ENCODE peak calls at places on chromosome 13, in four cellular contexts. One of them, this sample, is unnamed.

GRCh38 chr13:99203601-99204579 is 3.2 kb downstream of the UBAC2 start:
- DNase-seq in GM12878: no peak
- DNase-seq in GM12892: no peak
- DNase-seq in H1: no peak
- DNase-seq in this sample: no peak

GRCh38 chr13:80313668-80314278 is 27.2 kb downstream of the SPRY2 start:
- DNase-seq in GM12892: no peak
- DNase-seq in H1: no peak
- DNase-seq in GM12878: no peak
- DNase-seq in this sample: no peak

GRCh38 chr13:105159794-105160193 is 1375.7 kb downstream of the EFNB2 start:
- DNase-seq in H1: no peak
- DNase-seq in GM12892: no peak
- DNase-seq in GM12878: no peak
- DNase-seq in this sample: no peak

GRCh38 chr13:93345642-93346220 is 119.1 kb downstream of the GPC6 start:
- DNase-seq in GM12892: no peak
- DNase-seq in GM12878: no peak
- DNase-seq in H1: no peak
- DNase-seq in this sample: no peak

GRCh38 chr13:19984430-19985218 is 26.1 kb downstream of the ZMYM2 start:
- DNase-seq in GM12878: peak; percentile 50
- DNase-seq in H1: no peak
- DNase-seq in GM12892: no peak
- DNase-seq in this sample: no peak

GRCh38 chr13:68439821-68440220 is 1209.7 kb upstream of the PCDH9 start:
- DNase-seq in H1: no peak
- DNase-seq in GM12892: no peak
- DNase-seq in GM12878: no peak
- DNase-seq in this sample: no peak

GRCh38 chr13:106348032-106348431 is 187.4 kb downstream of the EFNB2 start:
- DNase-seq in GM12892: no peak
- DNase-seq in GM12878: no peak
- DNase-seq in H1: no peak
- DNase-seq in this sample: no peak

GRCh38 chr13:85347251-85347650 is 452.0 kb downstream of the SLITRK6 start:
- DNase-seq in GM12892: no peak
- DNase-seq in GM12878: no peak
- DNase-seq in H1: no peak
- DNase-seq in this sample: no peak

GRCh38 chr13:91144054-91144453 is 203.4 kb upstream of the MIR17HG start:
- DNase-seq in GM12892: no peak
- DNase-seq in H1: no peak
- DNase-seq in GM12878: no peak
- DNase-seq in this sample: no peak

GRCh38 chr13:112690242-112690943 is 555 bp downstream of the ATP11A start:
- DNase-seq in H1: no peak
- DNase-seq in GM12878: no peak
- DNase-seq in GM12892: no peak
- DNase-seq in this sample: peak; percentile 52

GRCh38 chr13:99154064-99154463 is 46.6 kb upstream of the UBAC2 start:
- DNase-seq in GM12892: no peak
- DNase-seq in GM12878: no peak
- DNase-seq in H1: no peak
- DNase-seq in this sample: no peak

GRCh38 chr13:98482476-98483444 is 94.1 kb downstream of the STK24 start:
- DNase-seq in GM12892: no peak
- DNase-seq in H1: no peak
- DNase-seq in GM12878: no peak
- DNase-seq in this sample: no peak

GRCh38 chr13:109919715-109920375 is 133.5 kb upstream of the IRS2 start:
- DNase-seq in GM12878: no peak
- DNase-seq in H1: no peak
- DNase-seq in GM12892: no peak
- DNase-seq in this sample: no peak

GRCh38 chr13:25738342-25738771 is 313.5 kb downstream of the SHISA2 start:
- DNase-seq in GM12878: no peak
- DNase-seq in GM12892: no peak
- DNase-seq in H1: no peak
- DNase-seq in this sample: no peak

GRCh38 chr13:66811445-66811844 is 418.7 kb downstream of the PCDH9 start:
- DNase-seq in GM12892: no peak
- DNase-seq in GM12878: no peak
- DNase-seq in H1: no peak
- DNase-seq in this sample: no peak

GRCh38 chr13:21710163-21710562 is 39.3 kb downstream of the FGF9 start:
- DNase-seq in GM12878: no peak
- DNase-seq in GM12892: no peak
- DNase-seq in H1: no peak
- DNase-seq in this sample: no peak

GRCh38 chr13:36130542-36131214 is 504 bp downstream of the DCLK1 start:
- DNase-seq in H1: peak; percentile 75
- DNase-seq in GM12892: no peak
- DNase-seq in GM12878: no peak
- DNase-seq in this sample: no peak

GRCh38 chr13:74570834-74571233 is 436.6 kb upstream of the KLF12 start:
- DNase-seq in H1: no peak
- DNase-seq in GM12892: no peak
- DNase-seq in GM12878: no peak
- DNase-seq in this sample: no peak

GRCh38 chr13:46831588-46832194 is 34.7 kb upstream of the ESD start:
- DNase-seq in GM12878: no peak
- DNase-seq in H1: peak; percentile 67
- DNase-seq in GM12892: no peak
- DNase-seq in this sample: no peak

GRCh38 chr13:88701551-88701950 is 1030.4 kb downstream of the SLITRK5 start:
- DNase-seq in H1: no peak
- DNase-seq in GM12892: no peak
- DNase-seq in GM12878: no peak
- DNase-seq in this sample: no peak

GRCh38 chr13:111271186-111271698 is 49.2 kb upstream of the TEX29 start:
- DNase-seq in GM12892: no peak
- DNase-seq in H1: no peak
- DNase-seq in GM12878: no peak
- DNase-seq in this sample: no peak

GRCh38 chr13:34151885-34152284 is 333.9 kb downstream of the RFC3 start:
- DNase-seq in H1: no peak
- DNase-seq in GM12892: no peak
- DNase-seq in GM12878: no peak
- DNase-seq in this sample: no peak

GRCh38 chr13:44218501-44219240 is 155.0 kb upstream of the SERP2 start:
- DNase-seq in GM12878: no peak
- DNase-seq in H1: no peak
- DNase-seq in GM12892: no peak
- DNase-seq in this sample: no peak

GRCh38 chr13:74066937-74067336 is 67.3 kb downstream of the KLF12 start:
- DNase-seq in H1: no peak
- DNase-seq in GM12892: no peak
- DNase-seq in GM12878: no peak
- DNase-seq in this sample: no peak

GRCh38 chr13:76330216-76330615 is 556.0 kb downstream of the KCTD12 start:
- DNase-seq in H1: no peak
- DNase-seq in GM12878: no peak
- DNase-seq in GM12892: no peak
- DNase-seq in this sample: no peak

GRCh38 chr13:65593298-65593874 is 1636.8 kb downstream of the PCDH9 start:
- DNase-seq in H1: no peak
- DNase-seq in GM12878: no peak
- DNase-seq in GM12892: no peak
- DNase-seq in this sample: no peak

GRCh38 chr13:80945328-80945727 is 604.4 kb upstream of the SPRY2 start:
- DNase-seq in GM12892: no peak
- DNase-seq in H1: no peak
- DNase-seq in GM12878: no peak
- DNase-seq in this sample: no peak

GRCh38 chr13:59356607-59357006 is 807.1 kb downstream of the DIAPH3 start:
- DNase-seq in GM12878: no peak
- DNase-seq in H1: no peak
- DNase-seq in GM12892: no peak
- DNase-seq in this sample: no peak

GRCh38 chr13:95822303-95822702 is 145.4 kb downstream of the DNAJC3 start:
- DNase-seq in H1: no peak
- DNase-seq in GM12878: no peak
- DNase-seq in GM12892: no peak
- DNase-seq in this sample: no peak

GRCh38 chr13:85586856-85587255 is 212.4 kb downstream of the SLITRK6 start:
- DNase-seq in GM12892: no peak
- DNase-seq in H1: no peak
- DNase-seq in GM12878: no peak
- DNase-seq in this sample: no peak

GRCh38 chr13:102868366-102868936 is 22.6 kb downstream of the ERCC5 start:
- DNase-seq in GM12892: no peak
- DNase-seq in GM12878: no peak
- DNase-seq in H1: no peak
- DNase-seq in this sample: no peak

GRCh38 chr13:102608944-102609343 is 12.2 kb downstream of the TPP2 start:
- DNase-seq in H1: no peak
- DNase-seq in GM12878: no peak
- DNase-seq in GM12892: no peak
- DNase-seq in this sample: no peak

GRCh38 chr13:46383383-46383782 is 3.7 kb downstream of the RUBCNL start:
- DNase-seq in GM12878: no peak
- DNase-seq in GM12892: no peak
- DNase-seq in H1: no peak
- DNase-seq in this sample: no peak

GRCh38 chr13:90719452-90719851 is 628.0 kb upstream of the MIR17HG start:
- DNase-seq in GM12878: no peak
- DNase-seq in H1: no peak
- DNase-seq in GM12892: no peak
- DNase-seq in this sample: no peak

GRCh38 chr13:110841846-110842245 is 73.0 kb downstream of the ANKRD10 start:
- DNase-seq in GM12892: no peak
- DNase-seq in GM12878: no peak
- DNase-seq in H1: no peak
- DNase-seq in this sample: no peak

GRCh38 chr13:35190241-35190640 is 248.2 kb downstream of the NBEA start:
- DNase-seq in GM12892: no peak
- DNase-seq in H1: no peak
- DNase-seq in GM12878: no peak
- DNase-seq in this sample: no peak

GRCh38 chr13:76887070-76887563 is 912 bp upstream of the KCTD12 start:
- DNase-seq in GM12892: no peak
- DNase-seq in GM12878: no peak
- DNase-seq in H1: peak; percentile 57
- DNase-seq in this sample: no peak

GRCh38 chr13:24127116-24127631 is 33.3 kb upstream of the SPATA13 start:
- DNase-seq in GM12892: no peak
- DNase-seq in H1: no peak
- DNase-seq in GM12878: peak; percentile 16
- DNase-seq in this sample: no peak
- TF ChIP-seq POLR2A in GM12892: no peak
- TF ChIP-seq POLR2A in H1: no peak
- TF ChIP-seq POLR2A in GM12878: no peak
- TF ChIP-seq POLR2A in this sample: no peak

GRCh38 chr13:51276684-51277083 is 54.5 kb downstream of the FAM124A start:
- DNase-seq in GM12878: no peak
- DNase-seq in H1: peak; percentile 11
- DNase-seq in GM12892: no peak
- DNase-seq in this sample: no peak
- TF ChIP-seq TAF1 in GM12878: no peak
- TF ChIP-seq TAF1 in H1: no peak
- TF ChIP-seq TAF1 in GM12892: no peak
- TF ChIP-seq TAF1 in this sample: no peak

GRCh38 chr13:27967203-27967735 is 1.8 kb downstream of the CDX2 start:
- DNase-seq in H1: no peak
- DNase-seq in GM12878: no peak
- DNase-seq in GM12892: no peak
- DNase-seq in this sample: no peak
- TF ChIP-seq POLR2A in H1: no peak
- TF ChIP-seq POLR2A in GM12878: no peak
- TF ChIP-seq POLR2A in GM12892: no peak
- TF ChIP-seq POLR2A in this sample: no peak

GRCh38 chr13:28744091-28744536 is 25.3 kb upstream of the SLC46A3 start:
- DNase-seq in H1: peak; percentile 44
- DNase-seq in GM12892: no peak
- DNase-seq in GM12878: no peak
- DNase-seq in this sample: no peak
- TF ChIP-seq TAF1 in H1: no peak
- TF ChIP-seq TAF1 in GM12892: no peak
- TF ChIP-seq TAF1 in GM12878: no peak
- TF ChIP-seq TAF1 in this sample: no peak

DNA sequence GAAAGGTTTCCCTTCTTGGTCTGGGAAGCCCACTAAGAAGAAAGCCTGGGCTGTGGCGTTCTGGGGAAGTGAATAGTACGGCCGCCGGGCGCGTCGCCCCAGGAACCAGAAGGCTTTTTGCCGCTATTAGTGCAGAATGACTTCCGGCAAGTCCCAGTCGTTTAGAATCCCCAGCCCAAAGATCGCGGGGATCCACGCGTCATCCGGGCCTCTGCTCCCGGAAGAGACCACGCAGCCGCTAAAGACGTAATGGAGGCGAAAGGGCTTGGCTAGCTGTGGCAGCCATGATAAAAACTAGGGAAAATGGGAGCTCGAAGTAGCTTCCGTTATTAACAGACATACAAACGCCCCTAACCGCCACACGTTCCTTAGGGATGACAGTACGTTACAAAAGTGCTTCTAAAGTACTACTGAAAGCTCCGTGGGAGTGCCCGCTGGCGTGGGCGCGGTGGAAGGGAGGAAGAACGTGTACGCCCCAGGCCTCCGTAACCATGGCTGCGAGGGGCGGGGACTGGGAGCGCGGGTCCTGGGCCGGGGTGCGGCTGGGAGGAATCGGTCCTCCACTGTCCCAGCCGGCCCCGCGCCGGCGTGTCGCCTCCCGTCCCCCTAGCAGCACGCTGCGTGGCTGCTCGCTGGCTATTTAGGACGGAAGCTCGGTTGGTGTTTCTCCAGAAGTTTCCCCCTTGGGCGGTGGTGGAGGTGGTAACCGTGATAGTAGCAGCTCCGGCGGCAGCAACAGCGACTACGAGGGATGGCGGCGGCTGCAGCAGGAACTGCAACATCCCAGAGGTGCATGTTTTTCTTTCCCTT is at the start of gene SUGT1:
- DNase-seq in GM12878: peak; percentile 92
- DNase-seq in GM12892: peak; percentile 74
- DNase-seq in H1: peak; percentile 96
- DNase-seq in this sample: peak; percentile 65
- TF ChIP-seq POLR2A in GM12878: peak; percentile 79
- TF ChIP-seq POLR2A in GM12892: peak; percentile 85
- TF ChIP-seq POLR2A in H1: peak; percentile 95
- TF ChIP-seq POLR2A in this sample: peak; percentile 85

DNA sequence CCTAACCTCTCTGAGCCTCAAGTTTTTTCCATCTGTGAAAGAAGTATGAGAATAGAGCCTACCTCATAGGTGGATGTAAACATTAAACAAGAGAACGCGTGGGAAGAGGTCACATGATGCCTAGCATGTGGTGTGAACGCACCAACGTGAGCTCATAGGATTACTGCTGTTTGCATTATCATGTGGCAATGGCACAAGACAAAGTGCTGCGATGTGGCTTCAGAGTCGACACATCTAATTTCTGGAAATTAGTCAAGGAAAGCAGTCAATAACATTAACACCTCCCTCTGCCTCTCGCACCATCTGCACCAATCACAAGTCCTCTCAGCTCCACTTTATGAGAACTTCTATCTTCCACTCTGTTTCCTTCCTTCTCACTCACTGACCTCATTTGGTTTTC is 489.7 kb downstream of the COG6 start:
- DNase-seq in GM12892: no peak
- DNase-seq in GM12878: no peak
- DNase-seq in H1: no peak
- DNase-seq in this sample: no peak
- TF ChIP-seq TAF1 in GM12892: no peak
- TF ChIP-seq TAF1 in GM12878: no peak
- TF ChIP-seq TAF1 in H1: no peak
- TF ChIP-seq TAF1 in this sample: no peak

GRCh38 chr13:30422056-30422914 is at the start of gene UBE2L5:
- DNase-seq in H1: peak; percentile 78
- DNase-seq in GM12892: peak; percentile 36
- DNase-seq in GM12878: no peak
- DNase-seq in this sample: peak; percentile 43
- TF ChIP-seq POLR2A in H1: peak; percentile 61
- TF ChIP-seq POLR2A in GM12892: no peak
- TF ChIP-seq POLR2A in GM12878: peak; percentile 75
- TF ChIP-seq POLR2A in this sample: no peak